ENCODE peak calls at places on chromosomes 3 and 15, in seven cellular contexts. W, V, J, A, K, S and D are unnamed samples.

GRCh38 chr3:100082108-100082642 is 32.1 kb downstream of the FILIP1L start:
- DNase-seq in K (no peak), V (no peak), W (peak), A (no peak), S (no peak), J (no peak), D (no peak)

GRCh38 chr3:99365979-99366378 is 272.4 kb upstream of the COL8A1 start:
- DNase-seq in K (no peak), W (no peak), J (no peak), A (no peak), V (no peak), S (no peak), D (no peak)

GRCh38 chr15:43270676-43271306 is 4.1 kb upstream of the TGM5 start:
- DNase-seq in W (no peak), V (no peak), J (no peak), A (no peak), S (no peak), K (no peak), D (no peak)

GRCh38 chr3:186544281-186544680 is at the start of gene CRYGS:
- DNase-seq in K (no peak), S (no peak), A (no peak), W (no peak), J (no peak), V (no peak), D (no peak)

GRCh38 chr3:12155833-12156232 is 2.9 kb downstream of the TIMP4 start:
- DNase-seq in J (no peak), K (peak), S (no peak), W (peak), A (no peak), V (peak), D (no peak)

GRCh38 chr3:184360070-184360833 is 1.2 kb downstream of the CLCN2 start:
- DNase-seq in V (no peak), J (no peak), A (no peak), S (no peak), W (no peak), K (no peak), D (no peak)

GRCh38 chr3:187044871-187045552 is 94.3 kb downstream of the RPL39L start:
- DNase-seq in S (no peak), A (peak), K (no peak), W (no peak), J (no peak), V (no peak), D (no peak)

GRCh38 chr3:134378818-134379217 is 4.6 kb upstream of the AMOTL2 start:
- DNase-seq in A (no peak), S (no peak), J (no peak), V (no peak), W (no peak), K (no peak), D (no peak)

GRCh38 chr3:156160653-156161052 is 40.3 kb downstream of the KCNAB1 start:
- DNase-seq in W (no peak), A (no peak), V (no peak), S (peak), K (no peak), J (no peak), D (no peak)

GRCh38 chr15:74989527-74989926 is 5.8 kb upstream of the SCAMP5 start:
- DNase-seq in J (no peak), V (no peak), A (no peak), K (no peak), W (no peak), S (no peak), D (no peak)

GRCh38 chr3:11380314-11380713 is 108.1 kb downstream of the ATG7 start:
- DNase-seq in S (no peak), A (no peak), W (no peak), V (no peak), J (no peak), K (peak), D (no peak)

GRCh38 chr15:58616171-58616570 is 133.3 kb downstream of the ADAM10 start:
- DNase-seq in K (no peak), A (no peak), S (no peak), V (no peak), J (no peak), W (no peak), D (no peak)

GRCh38 chr3:20574746-20575145 is 388.7 kb upstream of the SGO1 start:
- DNase-seq in W (no peak), V (no peak), S (no peak), A (no peak), J (no peak), K (no peak), D (no peak)

GRCh38 chr15:56906766-56907165 is 11.7 kb upstream of the TCF12 start:
- DNase-seq in J (no peak), V (no peak), W (no peak), K (no peak), S (no peak), A (no peak), D (no peak)

GRCh38 chr3:14962762-14963161 is 15.4 kb downstream of the NR2C2 start:
- DNase-seq in S (no peak), J (no peak), K (no peak), W (no peak), A (no peak), V (no peak), D (no peak)

GRCh38 chr3:154428369-154429206 is 1.4 kb downstream of the GPR149 start:
- DNase-seq in S (no peak), J (no peak), K (no peak), A (peak), W (no peak), V (no peak), D (no peak)

GRCh38 chr3:45890405-45890804 is 4.1 kb downstream of the CCR9 start:
- DNase-seq in S (no peak), J (no peak), V (no peak), K (no peak), A (no peak), W (no peak), D (no peak)

GRCh38 chr15:65618575-65619109 is 3.1 kb upstream of the SLC24A1 start:
- DNase-seq in S (no peak), W (no peak), K (no peak), J (no peak), V (no peak), A (no peak), D (no peak)

GRCh38 chr3:168100777-168101492 is 5.2 kb upstream of the GOLIM4 start:
- DNase-seq in S (no peak), A (no peak), K (no peak), W (no peak), V (no peak), J (no peak), D (no peak)

GRCh38 chr3:137845161-137845560 is 81.0 kb downstream of the SOX14 start:
- DNase-seq in J (no peak), W (no peak), V (no peak), A (no peak), S (no peak), K (no peak), D (no peak)

GRCh38 chr15:50911641-50912040 is 3.2 kb downstream of the AP4E1 start:
- DNase-seq in S (no peak), K (no peak), W (no peak), V (no peak), J (no peak), A (no peak), D (no peak)

GRCh38 chr3:60182697-60183096 is 1068.6 kb downstream of the FHIT start:
- DNase-seq in K (no peak), V (no peak), A (no peak), J (no peak), S (no peak), W (no peak), D (no peak)

GRCh38 chr3:122787872-122788271 is 5.8 kb downstream of the HSPBAP1 start:
- DNase-seq in W (no peak), K (no peak), A (no peak), J (no peak), V (no peak), S (no peak), D (no peak)

GRCh38 chr15:58717357-58717756 is 32.1 kb downstream of the ADAM10 start:
- DNase-seq in J (no peak), V (no peak), K (no peak), S (no peak), A (no peak), W (no peak), D (no peak)

GRCh38 chr3:149401215-149401925 is 23.9 kb upstream of the TM4SF1 start:
- DNase-seq in S (no peak), A (no peak), V (no peak), J (no peak), W (no peak), K (peak), D (no peak)

GRCh38 chr3:141039573-141039972 is 11.6 kb upstream of the SPSB4 start:
- DNase-seq in W (no peak), J (no peak), K (no peak), S (no peak), A (no peak), V (no peak), D (no peak)

GRCh38 chr3:127019449-127019848 is 36.5 kb downstream of the PLXNA1 start:
- DNase-seq in S (no peak), K (no peak), J (no peak), W (no peak), V (no peak), A (no peak), D (no peak)

GRCh38 chr3:29552036-29552435 is 271.2 kb downstream of the RBMS3 start:
- DNase-seq in K (no peak), W (no peak), J (no peak), V (no peak), S (no peak), A (no peak), D (no peak)

GRCh38 chr15:52563499-52564060 is 5.2 kb downstream of the ARPP19 start:
- DNase-seq in V (no peak), J (no peak), A (no peak), K (no peak), W (no peak), S (no peak), D (no peak)

GRCh38 chr3:106103383-106103782 is 234.6 kb upstream of the CBLB start:
- DNase-seq in J (no peak), W (no peak), S (no peak), K (no peak), A (no peak), V (no peak), D (no peak)

GRCh38 chr3:113615976-113616375 is 80.5 kb downstream of the USF3 start:
- DNase-seq in J (no peak), V (no peak), W (no peak), A (no peak), S (no peak), K (no peak), D (no peak)

GRCh38 chr3:32866533-32866932 is 48.7 kb downstream of the TRIM71 start:
- DNase-seq in S (no peak), K (no peak), V (no peak), W (no peak), J (no peak), A (no peak), D (no peak)

GRCh38 chr3:43540625-43541024 is 81.2 kb downstream of the ANO10 start:
- DNase-seq in J (no peak), A (no peak), K (no peak), W (no peak), V (no peak), S (no peak), D (no peak)

GRCh38 chr3:122497425-122497824 is 17.3 kb downstream of the KPNA1 start:
- DNase-seq in A (no peak), V (peak), S (peak), J (no peak), W (no peak), K (no peak), D (peak)

GRCh38 chr15:80596521-80596976 is 98.6 kb upstream of the ABHD17C start:
- DNase-seq in V (peak), S (no peak), J (no peak), K (peak), W (no peak), A (no peak), D (no peak)

GRCh38 chr3:73056365-73057150 is 4.9 kb upstream of the EBLN2 start:
- DNase-seq in J (no peak), V (peak), W (no peak), K (peak), A (peak), S (no peak), D (peak)

GRCh38 chr3:107870096-107870495 is 220.7 kb downstream of the CD47 start:
- DNase-seq in V (no peak), S (no peak), K (no peak), A (no peak), W (no peak), J (no peak), D (no peak)

GRCh38 chr3:134387293-134387692 is 13.0 kb upstream of the AMOTL2 start:
- DNase-seq in S (no peak), W (no peak), V (no peak), K (no peak), A (no peak), J (no peak), D (no peak)

GRCh38 chr15:54026891-54027290 is 48.6 kb downstream of the UNC13C start:
- DNase-seq in A (no peak), J (no peak), V (no peak), W (no peak), K (no peak), S (no peak), D (no peak)

GRCh38 chr3:2958553-2958952 is 151.6 kb downstream of the IL5RA start:
- DNase-seq in V (no peak), K (no peak), A (no peak), S (no peak), W (no peak), J (no peak), D (no peak)

DNA sequence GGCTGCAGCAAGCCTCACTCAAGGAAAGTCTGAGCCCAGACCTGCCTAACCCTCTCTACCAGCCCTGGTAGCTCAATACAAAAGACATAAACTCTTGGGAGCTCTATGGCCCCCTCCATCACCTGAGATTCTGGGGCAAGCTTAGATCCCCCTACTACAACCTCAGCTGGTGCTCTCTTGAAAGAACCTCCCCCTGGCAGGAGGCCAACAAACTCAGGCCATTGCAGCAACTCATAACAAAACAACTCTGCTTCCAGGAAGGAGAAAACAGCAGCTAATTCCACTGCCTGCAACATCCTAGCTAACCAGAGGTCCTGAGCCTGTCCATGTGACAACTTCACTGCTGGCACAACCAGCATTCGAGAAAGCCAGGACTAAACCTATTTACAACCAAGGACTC is 169.2 kb downstream of the ROBO1 start:
- DNase-seq in K (no peak), A (no peak), V (no peak), J (peak), S (no peak), W (no peak), D (no peak)
- TF ChIP-seq POLR2AphosphoS5 in K (no peak), A (no peak), V (no peak), J (no peak), S (no peak), W (no peak), D (no peak)

DNA sequence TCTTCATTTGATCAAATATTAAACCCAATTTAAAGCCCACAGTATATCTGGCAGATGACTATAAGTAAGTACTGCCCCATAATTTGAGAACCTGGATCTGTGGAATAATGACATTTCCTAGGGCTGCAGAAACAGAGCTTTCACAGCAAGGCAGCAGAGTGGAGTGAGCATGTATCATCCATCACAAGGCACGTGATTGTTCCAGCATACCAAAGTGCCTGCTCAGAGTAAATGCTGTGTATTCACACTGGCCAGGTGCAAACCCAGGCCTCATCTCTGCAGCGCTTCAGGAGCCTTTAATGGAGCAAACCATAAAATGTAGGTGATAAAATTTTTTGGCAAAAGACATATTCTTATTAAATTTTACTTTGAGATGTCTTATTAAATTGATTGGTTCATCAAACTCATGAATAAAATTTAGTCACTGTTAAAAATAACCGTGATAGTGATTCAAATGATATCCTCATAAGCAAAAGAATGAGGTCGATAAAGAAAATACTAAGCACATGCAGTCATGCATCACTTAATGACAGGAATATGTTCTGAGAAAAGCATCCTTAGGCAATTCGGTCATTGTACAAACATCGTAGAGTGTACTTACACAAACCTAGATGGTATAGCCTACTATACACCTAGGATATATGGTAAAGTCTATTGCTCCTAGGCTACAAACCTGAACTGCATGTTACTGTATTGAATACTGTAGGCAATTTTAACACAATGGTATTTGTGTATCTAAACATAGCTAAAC is 99.3 kb upstream of the SLC24A5 start:
- DNase-seq in J (no peak), V (no peak), A (no peak), S (no peak), W (no peak), K (no peak), D (no peak)
- TF ChIP-seq SIN3A in J (no peak), V (no peak), A (no peak), S (no peak), W (no peak), K (no peak), D (no peak)

GRCh38 chr3:189386739-189387138 is 215.0 kb downstream of the TPRG1 start:
- DNase-seq in J (no peak), K (no peak), W (no peak), V (no peak), A (no peak), S (no peak), D (no peak)

GRCh38 chr3:189389346-189389745 is 217.6 kb downstream of the TPRG1 start:
- DNase-seq in J (no peak), K (no peak), W (no peak), A (no peak), S (no peak), V (no peak), D (no peak)

GRCh38 chr3:189383630-189384029 is 211.9 kb downstream of the TPRG1 start:
- DNase-seq in V (no peak), K (no peak), S (no peak), J (no peak), W (no peak), A (no peak), D (no peak)
- TF ChIP-seq POLR2AphosphoS5 in V (no peak), K (no peak), S (no peak), J (no peak), W (no peak), A (no peak), D (no peak)

GRCh38 chr3:192260611-192261010 is 466.7 kb downstream of the FGF12 start:
- DNase-seq in A (no peak), J (no peak), W (no peak), K (no peak), S (no peak), V (no peak), D (no peak)

GRCh38 chr3:192261135-192261534 is 466.2 kb downstream of the FGF12 start:
- DNase-seq in J (no peak), V (no peak), A (no peak), K (no peak), W (no peak), S (no peak), D (no peak)

GRCh38 chr3:192259661-192260060 is 467.7 kb downstream of the FGF12 start:
- DNase-seq in W (no peak), A (no peak), K (no peak), V (no peak), S (no peak), J (no peak), D (no peak)
- TF ChIP-seq SIN3A in W (no peak), A (no peak), K (no peak), V (no peak), S (no peak), J (no peak), D (no peak)

DNA sequence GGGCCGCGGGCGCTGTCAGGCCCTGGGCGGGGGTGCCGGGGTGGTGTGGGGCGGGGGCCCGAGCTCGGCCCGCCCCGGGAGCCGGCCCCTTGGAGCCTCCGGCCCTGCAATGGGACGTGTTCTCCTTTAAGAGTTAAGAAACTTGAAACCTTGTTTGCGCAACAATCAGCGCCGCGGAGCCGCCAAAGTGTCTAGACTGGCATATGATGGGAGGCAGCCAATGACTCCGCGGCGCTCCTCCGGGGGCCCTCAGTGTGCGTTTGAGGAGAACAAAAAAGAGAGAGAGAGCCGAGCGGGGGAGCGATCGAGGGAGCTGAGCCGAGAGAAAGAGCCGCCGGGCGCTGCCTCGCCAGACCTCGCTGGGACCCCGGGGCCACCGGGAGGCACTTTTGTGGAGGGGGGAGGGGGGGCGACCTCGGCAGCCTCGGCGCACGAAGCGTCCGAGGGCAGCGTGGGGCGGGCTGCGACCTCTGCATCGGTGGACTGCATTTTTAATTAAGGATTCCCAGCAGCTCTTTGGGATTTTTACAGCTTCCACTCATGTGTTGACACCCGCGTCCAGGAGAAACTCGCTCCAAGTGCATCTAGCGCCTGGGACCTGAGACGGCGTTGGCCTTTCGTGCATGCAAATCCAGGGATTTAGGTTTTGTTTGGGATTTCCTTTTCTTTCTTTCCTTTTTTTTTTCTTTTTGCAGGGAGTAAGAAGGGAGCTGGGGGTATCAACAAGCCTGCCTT is at the start of gene SMAD6:
- DNase-seq in V (peak), A (peak), W (peak), J (peak), K (peak), S (no peak), D (no peak)
- TF ChIP-seq POLR2AphosphoS5 in V (peak), A (peak), W (no peak), J (no peak), K (peak), S (no peak), D (peak)

DNA sequence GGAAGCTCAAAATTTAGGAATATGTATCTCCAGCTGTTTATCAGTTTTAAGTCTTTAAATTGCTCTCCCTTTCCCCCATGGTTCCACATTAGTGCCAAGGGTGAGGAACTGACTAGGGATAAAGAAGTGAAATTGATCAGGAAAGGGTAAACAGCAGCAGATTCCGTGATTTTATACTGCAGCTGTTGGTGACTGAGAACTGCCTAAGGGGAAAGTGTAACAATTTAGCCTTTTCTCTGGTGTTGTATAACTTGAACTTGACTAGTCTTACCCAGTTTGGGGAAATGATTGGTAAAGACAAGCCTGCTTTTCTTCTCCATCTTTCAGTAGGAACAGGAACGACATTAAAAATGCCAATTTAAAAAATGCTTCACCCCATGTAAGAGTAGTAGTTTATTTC is 5.0 kb downstream of the SPRED1 start:
- DNase-seq in A (no peak), J (no peak), W (no peak), V (no peak), S (no peak), K (no peak), D (no peak)
- TF ChIP-seq SIN3A in A (no peak), J (no peak), W (no peak), V (no peak), S (no peak), K (no peak), D (no peak)

DNA sequence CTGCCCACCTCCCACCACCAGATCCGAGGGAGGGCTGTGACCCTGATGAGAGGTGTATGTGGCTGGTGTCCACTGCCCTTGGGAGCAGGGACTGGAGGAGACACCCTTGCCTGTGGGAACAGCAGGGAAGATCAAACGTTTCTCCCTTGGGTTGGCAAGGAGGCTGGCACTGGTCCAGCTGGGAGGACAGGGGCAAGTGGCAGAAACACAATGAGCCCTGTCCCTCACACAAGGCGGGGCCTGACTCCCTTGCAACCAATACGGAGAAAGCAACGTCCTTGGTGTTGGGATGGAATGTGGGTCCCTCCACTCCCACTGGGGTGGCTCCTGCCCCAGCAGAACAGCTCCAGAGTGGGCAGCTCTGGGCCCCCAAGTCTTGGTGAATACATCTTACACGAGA is 5.2 kb downstream of the HYAL2 start:
- DNase-seq in A (no peak), J (no peak), K (no peak), V (peak), W (no peak), S (no peak), D (no peak)
- TF ChIP-seq POLR2AphosphoS5 in A (no peak), J (no peak), K (no peak), V (no peak), W (no peak), S (no peak), D (no peak)